ENCODE peak calls at places on chromosomes 7 and 10, in eight cellular contexts. D, A, K, E, V, U, N and B are unnamed samples.

GRCh38 chr7:158274404-158274811 is 313.2 kb downstream of the PTPRN2 start:
- DNase-seq in D (no peak), U (no peak), N (no peak), V (no peak), E (peak), K (no peak), A (peak), B (no peak)

GRCh38 chr7:151009340-151010001 is 14.8 kb downstream of the ATG9B start:
- DNase-seq in U (no peak), A (peak), V (no peak), K (no peak), D (no peak), E (no peak), N (no peak), B (no peak)

GRCh38 chr7:111741811-111742240 is 179.5 kb upstream of the IMMP2L start:
- DNase-seq in E (no peak), U (peak), D (peak), N (no peak), V (no peak), A (peak), K (peak), B (peak)

GRCh38 chr7:151141281-151141854 is 26.1 kb downstream of the GBX1 start:
- DNase-seq in N (no peak), D (no peak), V (no peak), K (no peak), E (no peak), U (no peak), A (no peak), B (no peak)

GRCh38 chr10:21171936-21172773 is 275.0 kb upstream of the NEBL start:
- DNase-seq in D (no peak), K (no peak), V (no peak), N (no peak), U (peak), E (no peak), A (no peak), B (peak)

GRCh38 chr7:139589474-139589873 is 66.0 kb downstream of the CLEC2L start:
- DNase-seq in K (no peak), E (no peak), U (no peak), V (peak), D (no peak), A (no peak), N (no peak), B (no peak)

GRCh38 chr10:29343607-29344038 is 54.8 kb downstream of the LYZL1 start:
- DNase-seq in D (no peak), K (no peak), U (no peak), A (no peak), N (no peak), V (no peak), E (no peak), B (no peak)

GRCh38 chr7:105439174-105439893 is 50.6 kb upstream of the SRPK2 start:
- DNase-seq in U (peak), A (peak), E (no peak), D (no peak), V (no peak), K (no peak), N (no peak), B (no peak)

GRCh38 chr7:101099969-101100781 is 14.9 kb downstream of the TRIM56 start:
- DNase-seq in E (peak), A (peak), V (peak), D (peak), N (peak), K (peak), U (no peak), B (peak)

GRCh38 chr10:131802991-131803390 is 97.8 kb upstream of the PPP2R2D start:
- DNase-seq in E (no peak), U (no peak), D (no peak), N (no peak), V (no peak), A (no peak), K (no peak), B (no peak)

GRCh38 chr7:142409471-142409870 is 151.6 kb upstream of the PRSS58 start:
- DNase-seq in A (no peak), E (no peak), U (no peak), V (no peak), N (no peak), D (no peak), K (no peak), B (no peak)

GRCh38 chr7:99393363-99394187 is 14.8 kb downstream of the PDAP1 start:
- DNase-seq in E (no peak), N (no peak), U (peak), V (no peak), A (peak), D (no peak), K (no peak), B (peak)

GRCh38 chr10:87844837-87845623 is 18.3 kb downstream of the KLLN start:
- DNase-seq in K (no peak), A (no peak), E (no peak), V (no peak), N (no peak), U (no peak), D (no peak), B (no peak)

GRCh38 chr10:122062831-122063674 is 74.1 kb downstream of the TACC2 start:
- DNase-seq in A (peak), U (peak), D (peak), V (no peak), E (peak), N (no peak), K (no peak), B (no peak)

GRCh38 chr10:99993994-99994689 is 15.6 kb downstream of the DNMBP start:
- DNase-seq in D (peak), E (peak), N (no peak), A (no peak), V (peak), U (no peak), K (no peak), B (no peak)

GRCh38 chr10:99466632-99467031 is 36.2 kb upstream of the GOT1 start:
- DNase-seq in V (no peak), K (no peak), U (no peak), N (no peak), D (no peak), A (no peak), E (no peak), B (no peak)

GRCh38 chr7:3089493-3089892 is 45.8 kb upstream of the CARD11 start:
- DNase-seq in V (no peak), E (no peak), N (no peak), D (no peak), K (no peak), A (peak), U (no peak), B (no peak)

GRCh38 chr7:4951903-4952636 is 6.9 kb downstream of the MMD2 start:
- DNase-seq in A (peak), U (no peak), K (no peak), V (no peak), N (no peak), E (no peak), D (no peak), B (no peak)

GRCh38 chr10:115882021-115882420 is 391.0 kb downstream of the GFRA1 start:
- DNase-seq in U (no peak), E (no peak), A (no peak), N (no peak), K (no peak), V (no peak), D (no peak), B (no peak)

GRCh38 chr7:98785929-98786571 is 83.8 kb downstream of the TMEM130 start:
- DNase-seq in N (no peak), D (no peak), K (no peak), V (no peak), E (no peak), U (no peak), A (no peak), B (no peak)

GRCh38 chr7:27606270-27607209 is 56.1 kb downstream of the HIBADH start:
- DNase-seq in V (no peak), K (no peak), D (no peak), A (no peak), N (no peak), U (no peak), E (no peak), B (no peak)

GRCh38 chr7:157876469-157877285 is 539.9 kb downstream of the DNAJB6 start:
- DNase-seq in V (no peak), N (no peak), U (no peak), E (no peak), A (peak), K (no peak), D (no peak), B (no peak)

GRCh38 chr7:47775238-47775637 is 173.0 kb downstream of the PKD1L1 start:
- DNase-seq in D (no peak), N (no peak), U (no peak), V (no peak), A (no peak), K (no peak), E (no peak), B (no peak)

GRCh38 chr7:117857718-117858117 is 15.5 kb downstream of the CTTNBP2 start:
- DNase-seq in K (no peak), N (no peak), U (no peak), E (no peak), A (no peak), V (no peak), D (no peak), B (no peak)

GRCh38 chr7:151404216-151405011 is 5.4 kb downstream of the WDR86 start:
- DNase-seq in E (no peak), A (no peak), N (no peak), V (no peak), K (no peak), U (no peak), D (no peak), B (no peak)

GRCh38 chr10:122669045-122669444 is 30.6 kb downstream of the C10orf120 start:
- DNase-seq in E (no peak), D (no peak), K (no peak), U (no peak), V (no peak), A (no peak), N (no peak), B (no peak)

GRCh38 chr10:100245484-100246220 is 16.3 kb upstream of the CHUK start:
- DNase-seq in K (no peak), D (no peak), A (no peak), U (no peak), V (no peak), E (no peak), N (no peak), B (no peak)

GRCh38 chr7:108045669-108046068 is 42.7 kb upstream of the LAMB1 start:
- DNase-seq in U (no peak), N (no peak), A (no peak), K (no peak), D (no peak), E (no peak), V (no peak), B (no peak)

GRCh38 chr10:28470873-28471704 is 61.8 kb upstream of the WAC start:
- DNase-seq in N (no peak), V (no peak), D (no peak), E (no peak), K (no peak), A (no peak), U (no peak), B (no peak)

GRCh38 chr10:75187961-75188426 is 22.6 kb upstream of the VDAC2 start:
- DNase-seq in E (no peak), K (peak), V (peak), U (peak), D (peak), A (peak), N (no peak), B (peak)

GRCh38 chr7:17558558-17559332 is 260.3 kb downstream of the AHR start:
- DNase-seq in A (no peak), D (no peak), V (no peak), K (no peak), N (no peak), U (no peak), E (no peak), B (no peak)

GRCh38 chr10:101938316-101939272 is 95.0 kb upstream of the KCNIP2 start:
- DNase-seq in U (no peak), D (no peak), K (no peak), V (no peak), E (no peak), N (no peak), A (no peak), B (no peak)

GRCh38 chr10:59135275-59135674 is 41.2 kb upstream of the PHYHIPL start:
- DNase-seq in U (no peak), V (no peak), D (no peak), E (no peak), A (no peak), K (no peak), N (no peak), B (no peak)

GRCh38 chr7:33903770-33904679 is 1.3 kb upstream of the BMPER start:
- DNase-seq in E (peak), N (no peak), U (no peak), A (peak), D (peak), K (peak), V (peak), B (peak)

GRCh38 chr10:83075395-83076072 is 1063.8 kb upstream of the GHITM start:
- DNase-seq in V (no peak), A (no peak), U (peak), N (no peak), E (no peak), K (no peak), D (no peak), B (no peak)

GRCh38 chr7:71735961-71736556 is 604.1 kb downstream of the GALNT17 start:
- DNase-seq in N (no peak), K (no peak), E (peak), D (peak), A (peak), V (peak), U (peak), B (peak)

GRCh38 chr7:48637382-48637781 is 287.0 kb upstream of the CDC14C start:
- DNase-seq in U (peak), A (no peak), V (no peak), K (no peak), D (no peak), N (no peak), E (no peak), B (no peak)